ENCODE peak calls at places on chromosome 15, in five cellular contexts. A is mesothelial cell of epicardium; N is stimulated activated CD4-positive, alpha-beta T cell treated with anti-CD3 and anti-CD28 coated beads, TNF-alpha, amount 100 ng/mL, for 24 hours; W is suprapubic skin; C is left ventricle myocardium inferior. P is an unnamed sample.

GRCh38 chr15:78617131-78617915 is 3.5 kb downstream of the CHRNA3 start:
- DNase-seq in A (no peak), N (no peak), W (no peak), C (no peak), P (no peak)

GRCh38 chr15:88741671-88742070 is 61.6 kb upstream of the ACAN start:
- DNase-seq in A (no peak), N (no peak), W (no peak), C (no peak), P (no peak)

GRCh38 chr15:25875551-25875950 is 12.4 kb upstream of the ATP10A start:
- DNase-seq in A (no peak), N (no peak), W (no peak), C (no peak), P (no peak)

GRCh38 chr15:90002428-90002844 is 1.3 kb downstream of the ZNF710 start:
- DNase-seq in A (peak), N (peak), W (peak), C (peak), P (no peak)

GRCh38 chr15:40118473-40118872 is 9.8 kb upstream of the BMF start:
- DNase-seq in A (no peak), N (no peak), W (no peak), C (no peak), P (no peak)

GRCh38 chr15:75731248-75732100 is 18.8 kb upstream of the CSPG4 start:
- DNase-seq in A (no peak), N (no peak), W (peak), C (peak), P (no peak)

GRCh38 chr15:99169769-99170311 is 65.0 kb downstream of the SYNM start:
- DNase-seq in A (no peak), N (no peak), W (no peak), C (no peak), P (no peak)

GRCh38 chr15:41219381-41219780 is 11.2 kb downstream of the EXD1 start:
- DNase-seq in A (no peak), N (no peak), W (no peak), C (no peak), P (no peak)

GRCh38 chr15:87877114-87877810 is 379.3 kb downstream of the NTRK3 start:
- DNase-seq in A (peak), N (no peak), W (no peak), C (peak), P (no peak)

GRCh38 chr15:42921049-42921731 is 612 bp upstream of the TTBK2 start:
- DNase-seq in A (no peak), N (peak), W (peak), C (no peak), P (no peak)

GRCh38 chr15:31485431-31485830 is 158.8 kb downstream of the KLF13 start:
- DNase-seq in A (peak), N (no peak), W (peak), C (no peak), P (no peak)

GRCh38 chr15:86044981-86045380 is 34.7 kb upstream of the AGBL1 start:
- DNase-seq in A (no peak), N (no peak), W (no peak), C (no peak), P (no peak)

GRCh38 chr15:41013698-41014414 is 60.6 kb downstream of the CHAC1 start:
- DNase-seq in A (no peak), N (no peak), W (no peak), C (no peak), P (no peak)

GRCh38 chr15:52093539-52094502 is 18.8 kb downstream of the BCL2L10 start:
- DNase-seq in A (no peak), N (no peak), W (peak), C (no peak), P (peak)

GRCh38 chr15:68414591-68414990 is 17.4 kb downstream of the ITGA11 start:
- DNase-seq in A (peak), N (no peak), W (peak), C (no peak), P (no peak)

GRCh38 chr15:98776607-98777281 is 128.4 kb downstream of the IGF1R start:
- DNase-seq in A (no peak), N (peak), W (no peak), C (peak), P (no peak)

GRCh38 chr15:85742186-85742751 is 52.5 kb downstream of the KLHL25 start:
- DNase-seq in A (no peak), N (no peak), W (peak), C (no peak), P (no peak)

GRCh38 chr15:100338971-100339444 is 2.8 kb downstream of the ADAMTS17 start:
- DNase-seq in A (peak), N (peak), W (no peak), C (no peak), P (no peak)

P was measured in thoracic aorta.